ENCODE peak calls at places on chromosomes 7 and 10, in ten cellular contexts. W is epithelial cell of esophagus; J is activated naive CD8-positive, alpha-beta T cell treated with anti-CD3 and anti-CD28 coated beads for 36 hours; X is cerebellum; R is activated T-helper 9 cell treated with anti-CD3 and anti-CD28 coated beads, Interleukin-2, amount 50 U/mL, for 16 hours; E is activated CD4-positive, alpha-beta T cell treated with anti-CD3 and anti-CD28 coated beads for 24 hours; L is activated T-helper 1 cell treated with anti-CD3 and anti-CD28 coated beads, Interleukin-2, amount 50 U/mL, for 16 hours; H is thoracic aorta; N is cardiac muscle cell; V is activated CD8-positive, alpha-beta memory T cell treated with anti-CD3 and anti-CD28 coated beads for 24 hours. I is an unnamed sample.

GRCh38 chr7:156510966-156511365 is 129.6 kb upstream of the RNF32 start:
- DNase-seq in W (no peak), E (no peak), J (no peak), L (no peak), N (no peak), H (no peak), X (no peak), V (no peak), R (no peak), I (no peak)

GRCh38 chr10:1420663-1421362 is 316.5 kb downstream of the ADARB2 start:
- DNase-seq in V (peak), X (peak), R (peak), E (peak), W (peak), L (peak), J (peak), N (peak), H (no peak), I (no peak)

GRCh38 chr10:30182191-30183075 is 123.0 kb upstream of the JCAD start:
- DNase-seq in N (peak), X (no peak), W (peak), J (no peak), E (no peak), R (no peak), H (no peak), L (no peak), V (no peak), I (no peak)

GRCh38 chr10:58733436-58733835 is 220.8 kb downstream of the BICC1 start:
- DNase-seq in L (no peak), X (no peak), E (no peak), R (no peak), V (no peak), J (no peak), N (no peak), W (no peak), H (no peak), I (no peak)

GRCh38 chr7:2104107-2104710 is 128.5 kb downstream of the MAD1L1 start:
- DNase-seq in W (peak), L (peak), E (peak), N (peak), V (peak), X (peak), H (peak), J (peak), R (peak), I (no peak)

GRCh38 chr10:90592903-90593302 is 264.9 kb downstream of the HTR7 start:
- DNase-seq in V (no peak), L (no peak), X (no peak), N (peak), R (no peak), J (no peak), W (peak), E (no peak), H (peak), I (no peak)

GRCh38 chr10:19921300-19922140 is 105.3 kb downstream of the PLXDC2 start:
- DNase-seq in L (no peak), W (peak), E (no peak), V (no peak), R (no peak), N (no peak), X (no peak), J (no peak), H (no peak), I (no peak)

GRCh38 chr7:106770191-106770590 is 94.9 kb upstream of the PIK3CG start:
- DNase-seq in J (no peak), W (peak), N (no peak), L (no peak), E (no peak), X (no peak), R (no peak), H (no peak), V (no peak), I (no peak)

GRCh38 chr10:36256166-36256565 is 614.1 kb upstream of the FZD8 start:
- DNase-seq in J (no peak), V (no peak), L (no peak), W (no peak), E (no peak), N (no peak), X (no peak), R (no peak), H (no peak), I (no peak)

I was measured in esophagus squamous epithelium.